ENCODE peak calls at places on chromosomes 11 and 22, in nine cellular contexts. E, B, A, Y, P, H, F, U and V are unnamed samples.

GRCh38 chr11:9741260-9741659 is 77.4 kb downstream of the SWAP70 start:
- DNase-seq in E (no peak), B (no peak), A (no peak), Y (no peak), P (no peak), H (no peak), F (no peak), U (no peak), V (no peak)

GRCh38 chr11:27429740-27430451 is 42.7 kb downstream of the LGR4 start:
- DNase-seq in E (no peak), B (peak; percentile 40), A (peak; percentile 87), Y (no peak), P (no peak), H (peak; percentile 25), F (no peak), U (no peak), V (no peak)

GRCh38 chr11:128341767-128342318 is 245.5 kb downstream of the ETS1 start:
- DNase-seq in E (no peak), B (no peak), A (no peak), Y (no peak), P (no peak), H (no peak), F (no peak), U (no peak), V (no peak)

GRCh38 chr11:65992056-65992455 is 9.9 kb downstream of the EIF1AD start:
- DNase-seq in E (no peak), B (no peak), A (no peak), Y (no peak), P (no peak), H (no peak), F (no peak), U (no peak), V (no peak)

GRCh38 chr22:44461614-44462013 is 36.4 kb downstream of the RTL6 start:
- DNase-seq in E (no peak), B (no peak), A (no peak), Y (no peak), P (no peak), H (no peak), F (no peak), U (no peak), V (no peak)

GRCh38 chr11:135002236-135002635 is 590.2 kb upstream of the B3GAT1 start:
- DNase-seq in E (no peak), B (peak; percentile 49), A (no peak), Y (no peak), P (no peak), H (no peak), F (no peak), U (no peak), V (no peak)

GRCh38 chr22:33464698-33465097 is 406.5 kb upstream of the SYN3 start:
- DNase-seq in E (no peak), B (no peak), A (no peak), Y (no peak), P (no peak), H (no peak), F (no peak), U (no peak), V (no peak)

GRCh38 chr11:122020902-122021301 is 95.1 kb downstream of the BLID start:
- DNase-seq in E (no peak), B (no peak), A (no peak), Y (no peak), P (peak; percentile 31), H (no peak), F (no peak), U (no peak), V (no peak)

GRCh38 chr11:120471131-120471530 is 40.4 kb upstream of the GRIK4 start:
- DNase-seq in E (no peak), B (no peak), A (no peak), Y (no peak), P (no peak), H (no peak), F (no peak), U (no peak), V (no peak)

GRCh38 chr11:70105369-70105754 is 27.2 kb downstream of the ANO1 start:
- DNase-seq in E (no peak), B (no peak), A (no peak), Y (no peak), P (no peak), H (no peak), F (no peak), U (no peak), V (no peak)

GRCh38 chr11:44207292-44207691 is 102.6 kb downstream of the ALX4 start:
- DNase-seq in E (no peak), B (no peak), A (no peak), Y (no peak), P (no peak), H (peak; percentile 70), F (no peak), U (no peak), V (no peak)

GRCh38 chr22:37896181-37896592 is 9.9 kb upstream of the MICALL1 start:
- DNase-seq in E (no peak), B (no peak), A (no peak), Y (peak; percentile 52), P (peak; percentile 48), H (peak; percentile 67), F (no peak), U (no peak), V (no peak)

GRCh38 chr11:71206186-71206585 is 46.2 kb downstream of the SHANK2 start:
- DNase-seq in E (no peak), B (peak; percentile 23), A (no peak), Y (no peak), P (no peak), H (peak; percentile 52), F (peak; percentile 65), U (peak; percentile 54), V (no peak)

GRCh38 chr22:40593460-40594273 is 42.9 kb downstream of the MRTFA start:
- DNase-seq in E (no peak), B (no peak), A (no peak), Y (no peak), P (no peak), H (no peak), F (no peak), U (no peak), V (no peak)

GRCh38 chr11:57974132-57974531 is 49.5 kb upstream of the OR9Q1 start:
- DNase-seq in E (no peak), B (no peak), A (no peak), Y (no peak), P (no peak), H (no peak), F (no peak), U (no peak), V (no peak)